ENCODE peak calls at places on chromosomes 4 and X, in four cellular contexts. P is GM12878, J is K562, M is HepG2. W is an unnamed sample.

GRCh38 chr4:89152972-89153371 is 41.6 kb downstream of the TIGD2 start:
- DNase-seq in P (no peak), J (no peak), M (no peak), W (peak)

GRCh38 chrX:84441143-84441542 is 61.1 kb downstream of the HDX start:
- DNase-seq in P (no peak), J (no peak), M (no peak), W (no peak)

GRCh38 chrX:1205681-1206611 is 6.5 kb downstream of the CRLF2 start:
- DNase-seq in P (no peak), J (no peak), M (no peak), W (peak)

GRCh38 chrX:626745-627509 is 3.7 kb upstream of the SHOX start:
- DNase-seq in P (no peak), J (no peak), M (no peak), W (no peak)

GRCh38 chrX:145620666-145621065 is 197.0 kb upstream of the SLITRK2 start:
- DNase-seq in P (no peak), J (no peak), M (no peak), W (no peak)

GRCh38 chr4:72302981-72303704 is 265.9 kb downstream of the ADAMTS3 start:
- DNase-seq in P (no peak), J (peak), M (peak), W (peak)

GRCh38 chr4:173013232-173013932 is 155.2 kb upstream of the GALNT7 start:
- DNase-seq in P (peak), J (peak), M (peak), W (peak)

GRCh38 chr4:11328401-11328800 is 100.3 kb downstream of the HS3ST1 start:
- DNase-seq in P (no peak), J (no peak), M (no peak), W (no peak)

GRCh38 chrX:49249071-49249470 is 13.8 kb downstream of the CCDC22 start:
- DNase-seq in P (no peak), J (no peak), M (no peak), W (no peak)

GRCh38 chr4:183401473-183401872 is 43.0 kb upstream of the CDKN2AIP start:
- DNase-seq in P (no peak), J (no peak), M (no peak), W (no peak)

GRCh38 chr4:134465417-134465816 is 263.8 kb upstream of the PABPC4L start:
- DNase-seq in P (no peak), J (no peak), M (no peak), W (no peak)

GRCh38 chr4:104643805-104644204 is 149.1 kb upstream of the CXXC4 start:
- DNase-seq in P (no peak), J (no peak), M (no peak), W (no peak)

DNA sequence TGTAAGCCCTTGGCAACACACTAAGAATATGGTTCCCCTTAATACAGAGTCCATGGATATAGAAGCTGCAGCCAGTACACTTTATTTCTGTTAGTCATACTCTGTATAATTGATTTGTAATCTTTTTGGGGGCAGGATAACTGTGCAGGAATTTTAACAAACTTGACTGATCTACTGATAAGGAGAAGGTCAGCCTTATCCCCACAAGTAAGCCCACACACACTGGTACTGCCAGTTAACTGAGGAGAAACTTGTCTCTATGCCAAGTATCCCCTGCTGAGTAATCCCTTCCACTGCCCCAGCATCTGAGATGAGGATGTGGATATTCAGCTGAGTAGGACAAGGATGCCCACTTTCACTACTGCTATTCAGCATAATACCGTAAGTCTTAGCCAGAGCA is 154.9 kb upstream of the CXXC4 start:
- DNase-seq in P (no peak), J (no peak), M (no peak), W (no peak)
- TF ChIP-seq FOXK2 in P (no peak), J (no peak), M (no peak), W (no peak)

GRCh38 chr4:69731261-69731660 is 29.2 kb downstream of the SULT1B1 start:
- DNase-seq in P (no peak), J (no peak), M (no peak), W (no peak)
- TF ChIP-seq FOXK2 in P (no peak), J (no peak), M (no peak), W (no peak)

GRCh38 chrX:37986893-37987292 is 19.5 kb upstream of the SYTL5 start:
- DNase-seq in P (no peak), J (no peak), M (peak), W (no peak)
- TF ChIP-seq FOXK2 in P (no peak), J (no peak), M (no peak), W (no peak)

GRCh38 chr4:145496292-145496691 is 14.6 kb downstream of the SMAD1 start:
- DNase-seq in P (no peak), J (no peak), M (no peak), W (no peak)

GRCh38 chr4:145488310-145488709 is 6.7 kb downstream of the SMAD1 start:
- DNase-seq in P (no peak), J (no peak), M (no peak), W (no peak)

GRCh38 chr4:145494666-145495065 is 13.0 kb downstream of the SMAD1 start:
- DNase-seq in P (no peak), J (no peak), M (no peak), W (no peak)

GRCh38 chr4:145487626-145488025 is 6.0 kb downstream of the SMAD1 start:
- DNase-seq in P (peak), J (no peak), M (no peak), W (no peak)

DNA sequence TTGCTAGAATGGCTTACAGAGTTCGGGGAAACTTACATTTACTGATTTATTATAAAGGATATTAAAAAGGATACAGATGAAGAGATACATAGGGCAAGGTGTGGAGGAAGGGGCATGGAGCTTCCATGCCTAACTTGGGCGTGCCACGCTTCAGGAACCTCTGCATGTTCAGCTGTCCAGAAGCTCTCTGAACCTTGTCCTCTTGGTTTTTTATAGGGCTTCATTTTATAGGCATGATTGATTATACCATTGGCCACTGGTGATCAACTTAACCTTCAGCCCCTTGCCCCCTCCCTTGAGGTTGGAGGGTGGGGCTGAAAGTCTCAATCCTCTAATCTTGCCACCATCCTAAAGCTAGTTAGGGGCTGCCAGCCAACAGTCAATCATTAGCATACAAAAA is 10.7 kb downstream of the SMAD1 start:
- DNase-seq in P (no peak), J (no peak), M (no peak), W (no peak)
- TF ChIP-seq FOXK2 in P (no peak), J (no peak), M (no peak), W (no peak)

DNA sequence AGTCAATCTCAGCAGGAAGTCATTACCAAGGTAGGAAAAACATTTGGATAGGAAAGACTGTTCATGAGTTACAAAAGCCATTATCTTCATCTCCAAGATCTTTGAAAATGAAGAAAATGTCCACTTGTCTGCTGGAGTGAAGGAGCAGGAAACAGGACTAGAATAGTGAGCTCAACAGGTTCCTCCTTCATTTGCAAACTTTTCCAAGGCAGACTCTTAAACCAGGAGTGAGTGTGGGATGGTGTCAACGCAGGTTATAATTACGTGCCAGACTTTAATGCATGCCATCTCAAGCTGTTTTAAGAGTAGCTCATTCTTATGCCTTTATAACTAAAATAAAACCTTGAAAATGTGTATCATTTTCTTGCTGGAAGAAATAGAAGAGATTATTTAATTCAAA is 3.4 kb upstream of the REELD1 start:
- DNase-seq in P (no peak), J (no peak), M (no peak), W (no peak)
- TF ChIP-seq FOXK2 in P (no peak), J (no peak), M (no peak), W (no peak)

GRCh38 chrX:75158054-75158453 is 2.0 kb upstream of the ABCB7 start:
- DNase-seq in P (no peak), J (no peak), M (no peak), W (no peak)

GRCh38 chrX:75154871-75155270 is 1.2 kb downstream of the ABCB7 start:
- DNase-seq in P (no peak), J (no peak), M (no peak), W (no peak)

GRCh38 chrX:75156537-75156945 is 458 bp upstream of the ABCB7 start:
- DNase-seq in P (no peak), J (peak), M (no peak), W (no peak)

GRCh38 chrX:75155830-75156525 is at the start of gene ABCB7:
- DNase-seq in P (peak), J (peak), M (peak), W (peak)

GRCh38 chrX:75155454-75155829 is 641 bp downstream of the ABCB7 start:
- DNase-seq in P (no peak), J (peak), M (no peak), W (no peak)
- TF ChIP-seq FOXK2 in P (no peak), J (peak), M (no peak), W (no peak)

GRCh38 chr4:100517864-100518341 is at the start of gene EMCN:
- DNase-seq in P (no peak), J (no peak), M (no peak), W (no peak)
- TF ChIP-seq FOXK2 in P (no peak), J (no peak), M (no peak), W (no peak)

GRCh38 chr4:118224239-118224829 is 128.5 kb downstream of the PRSS12 start:
- DNase-seq in P (no peak), J (peak), M (peak), W (peak)
- TF ChIP-seq FOXK2 in P (no peak), J (no peak), M (no peak), W (no peak)